ENCODE peak calls at places on chromosomes 11 and 22, in eight cellular contexts. F, W, H, I, Z, D, X and U are unnamed samples.

GRCh38 chr11:121595717-121596156 is 143.0 kb upstream of the SORL1-AS1 start:
- DNase-seq in F (peak; percentile 27), W (peak; percentile 60), H (no peak), I (peak; percentile 100), Z (no peak), D (peak; percentile 35), X (no peak), U (peak; percentile 50)

GRCh38 chr11:47992959-47993820 is 12.8 kb downstream of the PTPRJ start:
- DNase-seq in F (peak; percentile 72), W (peak; percentile 87), H (no peak), I (peak; percentile 91), Z (peak; percentile 63), D (no peak), X (no peak), U (peak; percentile 83)

GRCh38 chr22:24067587-24068376 is 56.7 kb downstream of the CABIN1 start:
- DNase-seq in F (no peak), W (no peak), H (no peak), I (no peak), Z (no peak), D (no peak), X (no peak), U (no peak)

GRCh38 chr11:29019960-29020683 is 911.9 kb downstream of the METTL15 start:
- DNase-seq in F (peak; percentile 29), W (no peak), H (no peak), I (peak; percentile 52), Z (peak; percentile 38), D (no peak), X (peak; percentile 20), U (no peak)

GRCh38 chr22:23398701-23399366 is 181.3 kb downstream of the IGLL1 start:
- DNase-seq in F (no peak), W (no peak), H (no peak), I (no peak), Z (no peak), D (no peak), X (no peak), U (no peak)

GRCh38 chr11:57873196-57873911 is 111.8 kb downstream of the CTNND1 start:
- DNase-seq in F (no peak), W (no peak), H (no peak), I (peak; percentile 7), Z (no peak), D (no peak), X (no peak), U (no peak)

GRCh38 chr11:124174001-124174400 is 9.1 kb upstream of the OR10D3 start:
- DNase-seq in F (peak; percentile 2), W (peak; percentile 45), H (no peak), I (peak; percentile 19), Z (no peak), D (peak; percentile 33), X (peak; percentile 20), U (peak; percentile 1)

GRCh38 chr22:17911312-17911705 is 113.1 kb downstream of the MICAL3 start:
- DNase-seq in F (no peak), W (no peak), H (no peak), I (no peak), Z (no peak), D (no peak), X (no peak), U (no peak)

GRCh38 chr11:1639102-1639620 is 9.6 kb downstream of the KRTAP5-5 start:
- DNase-seq in F (no peak), W (no peak), H (no peak), I (peak; percentile 28), Z (no peak), D (no peak), X (no peak), U (no peak)

GRCh38 chr11:69939551-69940245 is 120.5 kb upstream of the FGF3 start:
- DNase-seq in F (no peak), W (no peak), H (no peak), I (no peak), Z (no peak), D (no peak), X (peak; percentile 80), U (no peak)

GRCh38 chr11:75795276-75796090 is 19.5 kb upstream of the UVRAG start:
- DNase-seq in F (no peak), W (no peak), H (no peak), I (peak; percentile 41), Z (no peak), D (no peak), X (peak; percentile 49), U (no peak)

GRCh38 chr11:21634491-21634890 is 558.4 kb upstream of the ANO5 start:
- DNase-seq in F (no peak), W (no peak), H (no peak), I (no peak), Z (no peak), D (no peak), X (no peak), U (no peak)

GRCh38 chr22:48098936-48099245 is 1336.4 kb downstream of the TBC1D22A start:
- DNase-seq in F (no peak), W (no peak), H (no peak), I (no peak), Z (no peak), D (no peak), X (no peak), U (no peak)

GRCh38 chr22:37383342-37383741 is 43.9 kb downstream of the ELFN2 start:
- DNase-seq in F (no peak), W (no peak), H (no peak), I (no peak), Z (no peak), D (no peak), X (no peak), U (no peak)

GRCh38 chr11:72856065-72856464 is 41.9 kb downstream of the ATG16L2 start:
- DNase-seq in F (no peak), W (no peak), H (no peak), I (no peak), Z (no peak), D (no peak), X (no peak), U (no peak)

GRCh38 chr22:19235874-19236273 is 55.6 kb downstream of the CLTCL1 start:
- DNase-seq in F (no peak), W (no peak), H (no peak), I (no peak), Z (no peak), D (no peak), X (no peak), U (no peak)

GRCh38 chr11:68357568-68357967 is 45.2 kb downstream of the LRP5 start:
- DNase-seq in F (no peak), W (no peak), H (no peak), I (no peak), Z (no peak), D (no peak), X (no peak), U (no peak)

GRCh38 chr11:92225563-92226308 is 1.1 kb downstream of the FAT3 start:
- DNase-seq in F (no peak), W (no peak), H (no peak), I (peak; percentile 37), Z (peak; percentile 10), D (no peak), X (no peak), U (no peak)

GRCh38 chr11:65133724-65134123 is 595 bp downstream of the SYVN1 start:
- DNase-seq in F (no peak), W (peak; percentile 55), H (no peak), I (no peak), Z (no peak), D (no peak), X (no peak), U (no peak)

GRCh38 chr22:50544078-50544745 is 1.5 kb upstream of the KLHDC7B start:
- DNase-seq in F (no peak), W (no peak), H (peak; percentile 77), I (peak; percentile 69), Z (peak; percentile 93), D (no peak), X (no peak), U (no peak)

GRCh38 chr11:21811572-21811971 is 381.3 kb upstream of the ANO5 start:
- DNase-seq in F (no peak), W (no peak), H (no peak), I (no peak), Z (no peak), D (no peak), X (no peak), U (no peak)

GRCh38 chr11:129778877-129779276 is 36.8 kb upstream of the TMEM45B start:
- DNase-seq in F (no peak), W (no peak), H (no peak), I (no peak), Z (no peak), D (no peak), X (no peak), U (no peak)

GRCh38 chr11:105741488-105742020 is 131.7 kb downstream of the GRIA4 start:
- DNase-seq in F (no peak), W (no peak), H (no peak), I (no peak), Z (no peak), D (no peak), X (no peak), U (no peak)

GRCh38 chr11:60087239-60087638 is 1.2 kb upstream of the MS4A2 start:
- DNase-seq in F (no peak), W (no peak), H (no peak), I (no peak), Z (no peak), D (no peak), X (no peak), U (no peak)

GRCh38 chr22:35330258-35330861 is 30.7 kb downstream of the TOM1 start:
- DNase-seq in F (no peak), W (no peak), H (peak; percentile 58), I (peak; percentile 87), Z (no peak), D (no peak), X (no peak), U (no peak)

GRCh38 chr11:34519595-34520235 is 6.1 kb upstream of the ELF5 start:
- DNase-seq in F (no peak), W (no peak), H (no peak), I (no peak), Z (no peak), D (no peak), X (no peak), U (no peak)